ENCODE peak calls at places on chromosomes 2 and 18, in eight cellular contexts. K is fibroblast of lung, Z is brain microvascular endothelial cell, J is AG04449, A is left ventricle myocardium inferior, R is cardiac muscle cell, H is fibroblast of mammary gland, F is astrocyte. B is an unnamed sample.

GRCh38 chr2:219155054-219155644 is 5.5 kb downstream of the NHEJ1 start:
- DNase-seq in K (peak; percentile 46), J (no peak), A (no peak), R (peak; percentile 85), F (peak; percentile 17), Z (peak; percentile 52), H (peak; percentile 77), B (peak; percentile 63)

GRCh38 chr2:26645792-26646191 is 4.6 kb upstream of the CIB4 start:
- DNase-seq in R (no peak), A (no peak), H (no peak), K (no peak), Z (no peak), F (no peak), J (no peak), B (no peak)

GRCh38 chr2:148802448-148803220 is 72.4 kb upstream of the KIF5C start:
- DNase-seq in J (no peak), R (no peak), A (no peak), H (no peak), F (no peak), K (no peak), Z (no peak), B (no peak)

GRCh38 chr2:226794077-226794670 is 5.4 kb downstream of the IRS1 start:
- DNase-seq in H (peak; percentile 51), F (no peak), Z (no peak), R (no peak), A (no peak), J (no peak), K (peak; percentile 38), B (no peak)

GRCh38 chr2:238601433-238602222 is 174.9 kb downstream of the ASB1 start:
- DNase-seq in J (no peak), A (no peak), F (peak; percentile 72), K (peak; percentile 76), R (peak; percentile 88), H (peak; percentile 91), Z (no peak), B (peak; percentile 7)

GRCh38 chr2:202486351-202486750 is 110.2 kb downstream of the BMPR2 start:
- DNase-seq in H (no peak), K (no peak), R (no peak), Z (no peak), F (no peak), A (no peak), J (no peak), B (no peak)

GRCh38 chr2:159902722-159903121 is 104.7 kb upstream of the CD302 start:
- DNase-seq in K (no peak), H (no peak), R (no peak), Z (no peak), J (no peak), F (no peak), A (no peak), B (no peak)

GRCh38 chr18:424071-424868 is 76.2 kb downstream of the COLEC12 start:
- DNase-seq in F (no peak), H (peak; percentile 65), K (peak; percentile 41), Z (peak; percentile 69), J (peak; percentile 96), R (peak; percentile 65), A (no peak), B (peak; percentile 66)

GRCh38 chr2:1511455-1511854 is 98.2 kb downstream of the TPO start:
- DNase-seq in K (no peak), J (no peak), R (no peak), H (no peak), Z (no peak), F (no peak), A (no peak), B (no peak)

GRCh38 chr2:120710256-120710655 is 25.4 kb upstream of the GLI2 start:
- DNase-seq in A (no peak), R (no peak), Z (peak; percentile 83), J (peak; percentile 52), H (peak; percentile 74), F (peak; percentile 84), K (peak; percentile 87), B (no peak)

GRCh38 chr2:168639501-168639900 is 162.9 kb upstream of the NOSTRIN start:
- DNase-seq in A (peak; percentile 70), J (peak; percentile 79), K (peak; percentile 78), F (peak; percentile 68), H (peak; percentile 62), Z (peak; percentile 56), R (peak; percentile 75), B (peak; percentile 58)

GRCh38 chr2:197144183-197144582 is 166.4 kb downstream of the ANKRD44 start:
- DNase-seq in J (no peak), F (no peak), Z (no peak), H (no peak), K (no peak), R (no peak), A (no peak), B (no peak)

GRCh38 chr2:156430978-156431358 is 5.2 kb upstream of the GPD2 start:
- DNase-seq in K (peak; percentile 73), A (no peak), H (peak; percentile 74), Z (no peak), R (peak; percentile 50), J (no peak), F (peak; percentile 66), B (no peak)

GRCh38 chr2:142310530-142310929 is 179.7 kb upstream of the LRP1B start:
- DNase-seq in A (no peak), R (no peak), K (no peak), F (no peak), H (no peak), Z (no peak), J (no peak), B (no peak)
- TF ChIP-seq CTCF in A (no peak), R (no peak), K (no peak), F (no peak), H (no peak), Z (no peak), J (no peak), B (no peak)

GRCh38 chr18:50179465-50179864 is 15.5 kb downstream of the MYO5B start:
- DNase-seq in F (no peak), H (no peak), K (no peak), A (no peak), Z (no peak), J (no peak), R (no peak), B (no peak)

GRCh38 chr18:50178601-50179000 is 16.3 kb downstream of the MYO5B start:
- DNase-seq in K (no peak), J (no peak), F (no peak), R (no peak), H (no peak), Z (no peak), A (no peak), B (no peak)

GRCh38 chr18:50183556-50183955 is 11.4 kb downstream of the MYO5B start:
- DNase-seq in A (no peak), R (peak; percentile 7), J (no peak), Z (peak; percentile 22), F (peak; percentile 76), H (peak; percentile 60), K (peak; percentile 83), B (peak; percentile 3)

GRCh38 chr18:50182516-50182915 is 12.4 kb downstream of the MYO5B start:
- DNase-seq in Z (no peak), F (no peak), K (no peak), R (no peak), H (no peak), J (no peak), A (no peak), B (no peak)

DNA sequence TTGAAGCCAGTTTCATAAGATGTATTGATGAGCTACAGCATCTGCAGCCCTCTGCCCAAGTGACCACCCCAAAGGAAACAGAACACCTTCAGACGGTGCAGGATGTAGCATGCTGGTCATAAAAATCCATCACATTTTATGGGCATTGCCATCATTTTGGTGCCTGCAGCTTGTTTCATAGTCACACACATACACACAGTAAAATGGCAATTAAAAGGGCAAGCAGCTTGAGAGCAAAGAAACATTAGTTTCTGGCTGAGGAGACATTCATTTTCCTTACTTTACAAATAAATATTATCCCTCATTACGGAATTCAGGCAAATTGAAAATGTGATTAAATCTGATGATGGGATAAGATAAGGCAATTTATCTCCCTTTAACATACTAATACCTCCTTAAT is 13.4 kb downstream of the MYO5B start:
- DNase-seq in H (no peak), R (no peak), A (no peak), K (no peak), Z (no peak), J (no peak), F (no peak), B (no peak)
- H3K4me3 ChIP-seq in H (no peak overlapping the region), R (no peak overlapping the region), A (no peak overlapping the region), K (no peak overlapping the region), Z (no peak overlapping the region), J (no peak overlapping the region), F (no peak overlapping the region), B (no peak overlapping the region)

GRCh38 chr18:47595816-47596501 is 334.5 kb downstream of the SMAD2 start:
- DNase-seq in J (no peak), H (peak; percentile 7), A (no peak), K (no peak), F (no peak), R (no peak), Z (no peak), B (no peak)
- TF ChIP-seq CTCF in J (peak; percentile 11), H (peak; percentile 40), A (peak; percentile 33), K (no peak), F (no peak), R (no peak), Z (peak; percentile 16), B (peak; percentile 17)

GRCh38 chr2:23618265-23618664 is 233.3 kb downstream of the KLHL29 start:
- DNase-seq in R (no peak), K (no peak), Z (no peak), A (no peak), H (no peak), J (no peak), F (no peak), B (no peak)
- H3K4me3 ChIP-seq in R (no peak overlapping the region), K (no peak overlapping the region), Z (no peak overlapping the region), A (no peak overlapping the region), H (no peak overlapping the region), J (no peak overlapping the region), F (no peak overlapping the region), B (no peak overlapping the region)

DNA sequence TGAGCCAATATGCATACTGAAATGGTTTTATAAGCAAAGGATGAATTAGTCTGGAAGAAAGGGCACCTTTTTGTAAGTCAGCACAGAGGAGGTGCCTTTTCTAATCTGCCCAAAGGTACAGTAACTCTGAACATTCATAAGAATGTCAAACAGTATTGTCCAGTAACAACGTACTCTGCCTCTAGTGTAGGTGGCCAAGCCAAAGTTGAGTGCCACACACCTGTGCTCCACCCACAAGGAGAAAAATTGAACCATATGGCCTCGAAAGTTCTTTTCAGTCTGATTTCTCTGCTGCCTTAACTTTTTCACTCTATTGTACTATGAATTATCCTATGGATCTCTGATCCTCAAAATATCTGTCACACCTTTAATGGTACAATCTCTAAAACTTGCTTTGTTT is 86.8 kb downstream of the CERKL start:
- DNase-seq in R (no peak), F (no peak), J (no peak), A (no peak), Z (no peak), H (no peak), K (no peak), B (no peak)
- TF ChIP-seq CTCF in R (no peak), F (no peak), J (no peak), A (no peak), Z (no peak), H (no peak), K (no peak), B (no peak)

GRCh38 chr2:74499940-74500577 is 656 bp upstream of the LBX2 start:
- DNase-seq in A (no peak), J (no peak), H (no peak), F (no peak), Z (no peak), K (no peak), R (no peak), B (no peak)
- H3K4me3 ChIP-seq in A (peak overlapping the region; percentile 50), J (no peak overlapping the region), H (no peak overlapping the region), F (peak overlapping the region; percentile 5), Z (no peak overlapping the region), K (no peak overlapping the region), R (peak overlapping the region; percentile 28), B (peak overlapping the region; percentile 36)